ENCODE peak calls at places on chromosomes 1 and 21, in ten cellular contexts. C is transverse colon, Z is ovary, L is uterus, Q is heart left ventricle, W is K562, K is stomach, E is right lobe of liver, G is HepG2, N is Peyer's patch. A is an unnamed sample.

GRCh38 chr21:39633770-39634181 is 21.0 kb downstream of the B3GALT5 start:
- DNase-seq in C (no peak), Z (no peak), L (no peak), Q (no peak), W (no peak), K (no peak), E (no peak), G (no peak), N (no peak), A (no peak)

GRCh38 chr1:227950735-227951224 is 3.0 kb upstream of the WNT9A start:
- DNase-seq in C (no peak), Z (no peak), L (no peak), Q (no peak), W (no peak), K (no peak), E (no peak), G (no peak), N (peak; percentile 27), A (peak; percentile 28)

GRCh38 chr1:202821467-202821866 is 10.7 kb downstream of the PCAT6 start:
- DNase-seq in C (no peak), Z (no peak), L (no peak), Q (no peak), W (no peak), K (no peak), E (no peak), G (no peak), N (no peak), A (no peak)

GRCh38 chr1:39648496-39648895 is 9.1 kb upstream of the HEYL start:
- DNase-seq in C (no peak), Z (no peak), L (peak; percentile 44), Q (no peak), W (no peak), K (no peak), E (no peak), G (no peak), N (no peak), A (no peak)

GRCh38 chr21:42235593-42235992 is 16.7 kb downstream of the ABCG1 start:
- DNase-seq in C (no peak), Z (no peak), L (no peak), Q (no peak), W (no peak), K (no peak), E (no peak), G (no peak), N (no peak), A (no peak)

GRCh38 chr21:46489162-46489663 is 30.5 kb downstream of the DIP2A start:
- DNase-seq in C (no peak), Z (no peak), L (no peak), Q (no peak), W (no peak), K (no peak), E (no peak), G (no peak), N (no peak), A (no peak)

GRCh38 chr1:170010443-170010842 is 64.1 kb downstream of the KIFAP3 start:
- DNase-seq in C (peak; percentile 14), Z (no peak), L (peak; percentile 26), Q (peak; percentile 28), W (peak; percentile 14), K (no peak), E (no peak), G (peak; percentile 44), N (no peak), A (no peak)

GRCh38 chr1:65170511-65171142 is 22.6 kb downstream of the AK4 start:
- DNase-seq in C (peak; percentile 35), Z (no peak), L (peak; percentile 34), Q (peak; percentile 50), W (no peak), K (peak; percentile 72), E (peak; percentile 66), G (no peak), N (no peak), A (no peak)

GRCh38 chr1:7608628-7609295 is 162.3 kb upstream of the VAMP3 start:
- DNase-seq in C (no peak), Z (peak; percentile 7), L (no peak), Q (no peak), W (peak; percentile 65), K (no peak), E (peak; percentile 25), G (peak; percentile 5), N (no peak), A (no peak)

GRCh38 chr1:85297855-85298629 is 21.6 kb upstream of the BCL10 start:
- DNase-seq in C (no peak), Z (no peak), L (no peak), Q (no peak), W (no peak), K (peak; percentile 59), E (no peak), G (peak; percentile 83), N (no peak), A (no peak)

GRCh38 chr1:46556822-46557221 is 5.4 kb upstream of the KNCN start:
- DNase-seq in C (no peak), Z (no peak), L (no peak), Q (no peak), W (no peak), K (no peak), E (no peak), G (no peak), N (no peak), A (peak; percentile 38)

GRCh38 chr1:176029609-176030008 is 177.5 kb downstream of the COP1 start:
- DNase-seq in C (no peak), Z (no peak), L (no peak), Q (no peak), W (no peak), K (no peak), E (no peak), G (no peak), N (no peak), A (no peak)

GRCh38 chr1:176032040-176032645 is 174.9 kb downstream of the COP1 start:
- DNase-seq in C (no peak), Z (no peak), L (no peak), Q (no peak), W (no peak), K (no peak), E (no peak), G (no peak), N (no peak), A (no peak)

GRCh38 chr1:176033474-176033873 is 173.6 kb downstream of the COP1 start:
- DNase-seq in C (no peak), Z (no peak), L (no peak), Q (no peak), W (no peak), K (no peak), E (no peak), G (no peak), N (no peak), A (no peak)

GRCh38 chr1:176029155-176029554 is 177.9 kb downstream of the COP1 start:
- DNase-seq in C (no peak), Z (no peak), L (no peak), Q (no peak), W (no peak), K (no peak), E (no peak), G (no peak), N (no peak), A (no peak)

GRCh38 chr1:176033879-176034278 is 173.2 kb downstream of the COP1 start:
- DNase-seq in C (no peak), Z (no peak), L (no peak), Q (no peak), W (no peak), K (no peak), E (no peak), G (no peak), N (no peak), A (no peak)
- H3K27ac ChIP-seq in C (no peak overlapping the region), Z (no peak overlapping the region), L (no peak overlapping the region), Q (no peak overlapping the region), W (no peak overlapping the region), K (no peak overlapping the region), E (no peak overlapping the region), G (no peak overlapping the region), N (no peak overlapping the region), A (no peak overlapping the region)

DNA sequence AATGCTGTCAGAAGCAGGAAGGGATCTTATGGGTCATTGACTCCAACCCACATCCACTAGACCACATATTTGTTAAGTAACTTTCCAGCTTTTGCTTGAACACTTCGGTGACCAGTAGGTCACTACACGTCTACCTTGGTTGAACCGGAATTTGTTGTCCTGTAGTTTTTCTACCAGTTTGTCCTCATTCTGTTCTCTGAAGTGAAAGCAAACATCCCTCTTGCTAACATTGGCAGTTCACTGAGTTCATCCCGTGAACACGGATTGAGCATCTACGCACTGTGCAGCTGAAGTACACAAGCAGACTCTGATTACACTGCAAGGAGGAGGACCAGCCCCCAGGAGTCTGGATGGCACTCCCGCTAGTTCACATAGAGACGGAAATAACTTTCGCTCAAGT is 135.8 kb downstream of the TLR5 start:
- DNase-seq in C (no peak), Z (no peak), L (no peak), Q (no peak), W (no peak), K (no peak), E (peak; percentile 76), G (peak; percentile 46), N (no peak), A (no peak)
- H3K4me3 ChIP-seq in C (no peak overlapping the region), Z (no peak overlapping the region), L (no peak overlapping the region), Q (no peak overlapping the region), W (no peak overlapping the region), K (no peak overlapping the region), E (no peak overlapping the region), G (peak overlapping the region; percentile 15), N (no peak overlapping the region), A (no peak overlapping the region)

DNA sequence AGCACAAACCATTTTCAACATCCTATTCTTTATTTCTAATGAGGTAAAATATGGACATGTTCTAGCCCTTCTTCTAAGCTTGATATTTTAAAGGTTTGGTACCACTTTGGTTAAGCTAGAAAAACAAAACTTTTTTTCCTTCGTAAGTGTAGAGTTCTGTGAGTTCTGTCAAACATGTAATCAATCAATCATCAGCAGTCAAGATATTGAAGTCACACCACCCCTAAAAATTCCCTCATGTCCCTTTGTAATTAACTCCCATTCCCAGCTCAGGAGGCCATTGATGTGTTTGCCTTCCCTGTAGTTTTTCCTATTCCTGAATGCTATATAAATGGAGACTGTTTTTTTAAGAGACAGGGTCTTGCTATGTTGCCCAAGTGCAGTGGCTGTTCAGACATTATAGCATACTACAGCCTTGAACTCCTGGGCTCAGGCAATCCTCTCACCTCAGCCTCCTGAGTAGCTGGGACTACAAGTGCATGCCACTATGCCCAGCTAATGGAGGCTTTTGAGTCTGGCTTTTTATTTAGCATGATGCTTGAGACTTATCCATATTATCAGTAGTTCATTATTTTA is 23.0 kb downstream of the IVNS1ABP start:
- DNase-seq in C (no peak), Z (no peak), L (no peak), Q (no peak), W (no peak), K (no peak), E (no peak), G (no peak), N (no peak), A (no peak)
- TF ChIP-seq POLR2A in C (no peak), Z (no peak), L (no peak), Q (no peak), W (no peak), K (no peak), E (no peak), G (no peak), N (no peak), A (no peak)

GRCh38 chr1:207669469-207670111 is 24.7 kb downstream of the CR1L start:
- DNase-seq in C (no peak), Z (no peak), L (no peak), Q (no peak), W (no peak), K (no peak), E (no peak), G (no peak), N (no peak), A (no peak)
- H3K27ac ChIP-seq in C (no peak overlapping the region), Z (no peak overlapping the region), L (no peak overlapping the region), Q (no peak overlapping the region), W (no peak overlapping the region), K (no peak overlapping the region), E (no peak overlapping the region), G (no peak overlapping the region), N (no peak overlapping the region), A (no peak overlapping the region)